ENCODE peak calls at places on chromosomes 4 and X, in five cellular contexts. L is Peyer's patch, H is brain microvascular endothelial cell, Y is fibroblast of lung, K is heart right ventricle. T is an unnamed sample.

GRCh38 chrX:78659955-78660354 is 827 bp upstream of the RTL3 start:
- DNase-seq in H (no peak), K (no peak), L (no peak), Y (no peak), T (no peak)

GRCh38 chr4:7646384-7647061 is 211.8 kb upstream of the PSAPL1 start:
- DNase-seq in Y (peak), K (no peak), L (no peak), H (no peak), T (no peak)

GRCh38 chr4:1598641-1599481 is 85.3 kb downstream of the FAM53A start:
- DNase-seq in Y (no peak), L (no peak), K (peak), H (no peak), T (no peak)

GRCh38 chr4:160523236-160523635 is 1420.4 kb downstream of the RAPGEF2 start:
- DNase-seq in L (no peak), H (no peak), Y (no peak), K (no peak), T (no peak)

GRCh38 chr4:187908079-187908501 is 87.5 kb upstream of the ZFP42 start:
- DNase-seq in Y (peak), K (no peak), H (peak), L (no peak), T (no peak)

GRCh38 chr4:124111922-124112321 is 600.6 kb downstream of the ANKRD50 start:
- DNase-seq in L (no peak), Y (peak), K (no peak), H (peak), T (no peak)

GRCh38 chrX:130082244-130083106 is 27.8 kb downstream of the ELF4 start:
- DNase-seq in L (peak), K (peak), Y (no peak), H (no peak), T (no peak)

GRCh38 chr4:151012836-151013235 is 2.2 kb downstream of the LRBA start:
- DNase-seq in K (no peak), Y (no peak), H (no peak), L (peak), T (no peak)

GRCh38 chrX:135931644-135932487 is 38.4 kb downstream of the SAGE1 start:
- DNase-seq in L (peak), Y (peak), K (peak), H (peak), T (no peak)

GRCh38 chr4:92969650-92970370 is 666.0 kb downstream of the GRID2 start:
- DNase-seq in H (peak), L (no peak), K (no peak), Y (peak), T (no peak)

GRCh38 chr4:74338792-74339333 is 26.1 kb upstream of the EREG start:
- DNase-seq in L (no peak), Y (peak), K (no peak), H (no peak), T (no peak)

GRCh38 chr4:148054275-148054674 is 322.4 kb downstream of the ARHGAP10 start:
- DNase-seq in L (no peak), H (peak), K (no peak), Y (no peak), T (no peak)

GRCh38 chr4:26916195-26916594 is 55.6 kb downstream of the STIM2 start:
- DNase-seq in H (peak), L (no peak), K (no peak), Y (no peak), T (no peak)

GRCh38 chr4:15240764-15241163 is 187.1 kb upstream of the C1QTNF7 start:
- DNase-seq in L (no peak), H (peak), K (no peak), Y (no peak), T (no peak)

GRCh38 chrX:140091276-140091886 is 126.1 kb upstream of the CXorf66 start:
- DNase-seq in Y (no peak), H (no peak), L (peak), K (peak), T (no peak)

GRCh38 chr4:55079451-55080173 is 45.8 kb downstream of the KDR start:
- DNase-seq in K (no peak), H (peak), L (no peak), Y (no peak), T (no peak)

GRCh38 chr4:124212835-124213640 is 499.5 kb downstream of the ANKRD50 start:
- DNase-seq in K (no peak), H (peak), Y (peak), L (no peak), T (no peak)

GRCh38 chrX:153648358-153649177 is 1.6 kb downstream of the DUSP9 start:
- DNase-seq in H (no peak), L (peak), Y (no peak), K (no peak), T (no peak)

GRCh38 chr4:13331827-13332226 is 152.3 kb downstream of the RAB28 start:
- DNase-seq in H (no peak), K (no peak), Y (no peak), L (no peak), T (no peak)

GRCh38 chrX:40502688-40503087 is 78.1 kb upstream of the ATP6AP2 start:
- DNase-seq in K (no peak), Y (no peak), L (no peak), H (no peak), T (no peak)

GRCh38 chr4:3318561-3319021 is 25.8 kb downstream of the RGS12 start:
- DNase-seq in Y (no peak), L (no peak), H (no peak), K (no peak), T (peak)

GRCh38 chr4:153109296-153109868 is 94.9 kb upstream of the TRIM2 start:
- DNase-seq in H (no peak), K (no peak), Y (no peak), L (no peak), T (no peak)

GRCh38 chrX:150942958-150943594 is 40.1 kb upstream of the HMGB3 start:
- DNase-seq in Y (no peak), L (no peak), K (no peak), H (no peak), T (no peak)

GRCh38 chr4:20676773-20677172 is 23.5 kb upstream of the PACRGL start:
- DNase-seq in K (no peak), L (no peak), H (no peak), Y (no peak), T (no peak)

GRCh38 chrX:153055827-153056748 is at the start of gene PNMA3:
- DNase-seq in H (no peak), K (no peak), L (no peak), Y (no peak), T (no peak)

GRCh38 chr4:55396305-55397023 is 707 bp downstream of the TMEM165 start:
- DNase-seq in L (peak), Y (peak), H (no peak), K (peak), T (peak)

GRCh38 chr4:175998782-175999181 is 66.9 kb upstream of the WDR17 start:
- DNase-seq in L (no peak), Y (peak), H (no peak), K (no peak), T (no peak)

DNA sequence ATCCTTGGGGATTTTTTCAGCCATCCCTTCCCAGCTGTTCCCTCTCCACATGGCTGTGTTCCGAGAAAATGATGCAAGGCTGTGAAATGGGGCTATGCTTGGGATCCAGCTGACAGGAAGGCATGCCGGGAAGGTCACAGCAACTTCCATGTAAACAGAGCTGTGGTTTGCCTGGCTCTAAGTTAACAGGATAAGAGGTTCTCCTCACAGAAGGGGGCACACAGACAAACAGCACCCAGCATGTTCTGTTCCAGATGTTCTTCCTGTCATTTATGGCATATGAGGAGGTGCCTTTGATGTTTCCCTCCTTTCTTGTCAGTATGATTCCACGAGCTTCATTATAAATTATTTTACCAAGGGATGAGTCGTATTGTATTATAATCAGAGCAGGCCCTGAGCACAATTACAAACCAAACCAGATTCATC is 220.7 kb downstream of the ANTXR2 start:
- DNase-seq in K (peak), L (peak), H (peak), Y (peak), T (no peak)
- H3K27ac ChIP-seq in K (peak), L (no peak), H (peak), Y (no peak), T (no peak)

DNA sequence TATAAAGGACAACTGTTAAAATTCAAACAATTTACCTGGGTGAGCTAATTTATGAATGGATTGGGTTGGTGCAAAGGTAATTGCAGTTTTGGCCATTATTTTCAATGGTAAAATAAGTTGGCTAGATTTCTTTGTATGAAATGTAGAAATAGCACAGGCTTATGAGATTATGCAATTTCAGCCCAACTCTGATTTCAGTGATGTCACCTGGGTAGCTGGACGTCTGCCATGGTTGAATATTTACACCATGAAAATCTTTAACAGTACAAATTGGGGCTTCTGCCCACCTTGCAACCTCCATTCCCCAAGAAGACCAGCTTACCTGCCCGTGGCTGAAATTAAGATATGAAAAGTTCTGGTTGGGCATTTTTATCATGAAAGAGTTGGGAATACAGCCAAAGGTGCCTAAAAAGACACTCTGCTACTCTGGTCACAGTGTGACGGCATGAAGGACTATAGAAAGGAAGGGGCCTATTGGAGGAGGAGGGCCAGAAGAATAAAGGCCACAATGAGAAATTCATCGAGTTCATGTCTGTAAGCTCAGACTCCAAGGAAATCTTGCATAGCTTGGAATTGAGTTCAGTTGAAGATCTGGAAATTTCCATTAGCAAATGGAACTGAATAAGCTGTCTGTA is 29.7 kb downstream of the EGF start:
- DNase-seq in K (no peak), H (no peak), Y (no peak), L (no peak), T (no peak)
- TF ChIP-seq CTCF in K (no peak), H (no peak), Y (no peak), L (no peak), T (no peak)

DNA sequence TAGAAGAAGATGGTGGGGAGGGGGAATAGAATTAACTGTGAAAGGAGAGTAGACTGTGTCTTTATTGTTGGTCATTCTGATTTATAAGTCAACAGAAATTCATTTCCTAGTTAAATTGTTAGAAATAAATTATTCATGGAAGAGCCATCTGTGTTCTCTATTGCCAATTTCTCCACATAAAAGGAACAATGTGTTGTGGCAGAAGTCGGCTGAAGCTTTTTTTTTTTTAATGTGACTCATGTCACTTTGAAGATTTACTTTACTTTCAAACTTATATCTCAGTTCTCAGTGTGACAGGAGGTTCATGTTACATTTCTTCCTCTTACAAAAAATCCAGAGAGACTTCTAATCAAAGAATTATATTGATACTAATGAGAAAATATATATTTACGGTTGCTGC is 60.5 kb downstream of the CPE start:
- DNase-seq in L (no peak), H (no peak), K (no peak), Y (no peak), T (no peak)
- H3K4me3 ChIP-seq in L (no peak), H (no peak), K (no peak), Y (no peak), T (no peak)

GRCh38 chr4:184473515-184474260 is 662 bp downstream of the IRF2 start:
- DNase-seq in H (peak), L (peak), Y (peak), K (peak), T (no peak)

GRCh38 chr4:184472540-184473264 is 1.6 kb downstream of the IRF2 start:
- DNase-seq in K (peak), Y (peak), L (peak), H (peak), T (peak)

GRCh38 chr4:184474261-184475095 is at the start of gene IRF2:
- DNase-seq in L (peak), K (peak), H (peak), Y (peak), T (peak)

GRCh38 chr4:184471872-184472539 is 2.3 kb downstream of the IRF2 start:
- DNase-seq in Y (peak), H (peak), K (no peak), L (no peak), T (no peak)

DNA sequence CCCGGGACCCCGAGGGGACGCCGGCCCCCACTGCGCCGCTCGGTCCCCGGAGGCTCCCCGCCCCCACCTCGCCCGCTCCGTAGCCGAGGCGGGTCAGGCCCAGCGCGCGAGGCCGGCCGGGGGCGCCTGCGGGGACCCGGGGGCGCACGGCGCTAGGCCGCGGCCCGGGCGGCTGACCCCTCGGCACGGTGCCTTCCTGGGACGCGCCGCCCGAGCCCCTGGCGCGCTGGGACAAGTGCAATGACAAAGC is 1.2 kb downstream of the IRF2 start:
- DNase-seq in H (no peak), L (no peak), K (no peak), Y (no peak), T (no peak)
- H3K27ac ChIP-seq in H (peak), L (peak), K (peak), Y (peak), T (peak)

GRCh38 chr4:71711044-71711984 is 72.6 kb downstream of the GC start:
- DNase-seq in K (no peak), Y (no peak), H (no peak), L (no peak), T (no peak)

GRCh38 chr4:71711985-71712348 is 71.9 kb downstream of the GC start:
- DNase-seq in Y (no peak), L (no peak), K (no peak), H (no peak), T (no peak)

GRCh38 chr4:71713611-71714203 is 70.2 kb downstream of the GC start:
- DNase-seq in H (no peak), Y (peak), L (no peak), K (no peak), T (no peak)

DNA sequence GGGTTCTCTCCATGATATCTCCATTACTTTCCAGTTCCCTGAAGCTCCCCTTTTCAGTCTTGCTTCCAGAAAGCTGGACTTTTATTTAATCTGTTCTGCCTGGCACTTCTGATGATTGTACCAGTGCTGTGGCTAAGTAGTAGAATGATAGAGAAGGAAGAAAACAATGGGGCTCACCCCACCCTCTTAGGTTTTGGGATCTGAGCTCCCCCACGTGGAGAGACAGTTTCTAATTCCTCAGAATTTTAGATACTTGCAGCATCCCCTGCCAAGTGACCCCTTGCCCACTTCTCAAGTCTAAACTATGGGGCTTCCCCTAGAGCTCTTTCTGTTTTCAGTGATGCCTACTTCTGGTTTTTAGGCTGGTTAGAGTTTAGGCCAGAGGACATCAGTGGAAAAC is 73.9 kb downstream of the GC start:
- DNase-seq in H (no peak), L (no peak), K (no peak), Y (peak), T (no peak)
- TF ChIP-seq CTCF in H (peak), L (no peak), K (no peak), Y (peak), T (no peak)